ENCODE peak calls at places on chromosomes 4 and X, in ten cellular contexts. One of them, this sample, is unnamed.

GRCh38 chrX:106323357-106323756 is 155.3 kb downstream of the PWWP3B start:
- DNase-seq in AG04450: no peak
- DNase-seq in type B pancreatic cell: no peak
- DNase-seq in ELR: no peak
- DNase-seq in hypothalamus: no peak
- DNase-seq in GM20000: no peak
- DNase-seq in KBM-7: no peak
- DNase-seq in glutamatergic neuron: no peak
- DNase-seq in T-helper 9 cell: no peak
- DNase-seq in GM04503: no peak
- DNase-seq in this sample: no peak

GRCh38 chr4:158581161-158581560 is 59.5 kb downstream of the RXFP1 start:
- DNase-seq in GM20000: no peak
- DNase-seq in KBM-7: no peak
- DNase-seq in hypothalamus: no peak
- DNase-seq in T-helper 9 cell: no peak
- DNase-seq in AG04450: no peak
- DNase-seq in GM04503: no peak
- DNase-seq in glutamatergic neuron: no peak
- DNase-seq in ELR: no peak
- DNase-seq in type B pancreatic cell: no peak
- DNase-seq in this sample: no peak

GRCh38 chrX:136028383-136028984 is 43.2 kb downstream of the SLC9A6 start:
- DNase-seq in hypothalamus: no peak
- DNase-seq in KBM-7: peak; percentile 62
- DNase-seq in GM04503: peak; percentile 39
- DNase-seq in type B pancreatic cell: no peak
- DNase-seq in AG04450: no peak
- DNase-seq in ELR: peak; percentile 65
- DNase-seq in GM20000: peak; percentile 24
- DNase-seq in T-helper 9 cell: no peak
- DNase-seq in glutamatergic neuron: no peak
- DNase-seq in this sample: peak; percentile 43

GRCh38 chr4:79241846-79242245 is 84.0 kb downstream of the NAA11 start:
- DNase-seq in T-helper 9 cell: no peak
- DNase-seq in glutamatergic neuron: no peak
- DNase-seq in GM04503: peak; percentile 3
- DNase-seq in ELR: peak; percentile 43
- DNase-seq in type B pancreatic cell: no peak
- DNase-seq in AG04450: no peak
- DNase-seq in hypothalamus: no peak
- DNase-seq in KBM-7: peak; percentile 66
- DNase-seq in GM20000: no peak
- DNase-seq in this sample: no peak

GRCh38 chr4:53489279-53489889 is 101.9 kb downstream of the LNX1 start:
- DNase-seq in GM04503: no peak
- DNase-seq in glutamatergic neuron: no peak
- DNase-seq in KBM-7: no peak
- DNase-seq in ELR: peak; percentile 70
- DNase-seq in GM20000: no peak
- DNase-seq in AG04450: no peak
- DNase-seq in T-helper 9 cell: no peak
- DNase-seq in type B pancreatic cell: no peak
- DNase-seq in hypothalamus: no peak
- DNase-seq in this sample: no peak

GRCh38 chrX:150155396-150156048 is 207.6 kb upstream of the MAMLD1 start:
- DNase-seq in GM20000: no peak
- DNase-seq in ELR: peak; percentile 78
- DNase-seq in type B pancreatic cell: no peak
- DNase-seq in AG04450: peak; percentile 10
- DNase-seq in glutamatergic neuron: no peak
- DNase-seq in KBM-7: no peak
- DNase-seq in GM04503: no peak
- DNase-seq in hypothalamus: no peak
- DNase-seq in T-helper 9 cell: no peak
- DNase-seq in this sample: no peak

GRCh38 chr4:47367761-47368160 is 95.7 kb downstream of the COMMD8 start:
- DNase-seq in T-helper 9 cell: no peak
- DNase-seq in ELR: no peak
- DNase-seq in GM04503: no peak
- DNase-seq in AG04450: no peak
- DNase-seq in GM20000: no peak
- DNase-seq in KBM-7: no peak
- DNase-seq in glutamatergic neuron: no peak
- DNase-seq in hypothalamus: no peak
- DNase-seq in type B pancreatic cell: no peak
- DNase-seq in this sample: no peak

GRCh38 chr4:152771736-152772533 is 7.6 kb downstream of the TIGD4 start:
- DNase-seq in T-helper 9 cell: no peak
- DNase-seq in glutamatergic neuron: no peak
- DNase-seq in AG04450: no peak
- DNase-seq in type B pancreatic cell: no peak
- DNase-seq in GM04503: no peak
- DNase-seq in hypothalamus: no peak
- DNase-seq in ELR: no peak
- DNase-seq in KBM-7: peak; percentile 19
- DNase-seq in GM20000: peak; percentile 38
- DNase-seq in this sample: no peak

GRCh38 chr4:184472540-184473264 is 1.6 kb downstream of the IRF2 start:
- DNase-seq in GM04503: no peak
- DNase-seq in glutamatergic neuron: peak; percentile 81
- DNase-seq in ELR: peak; percentile 76
- DNase-seq in GM20000: peak; percentile 79
- DNase-seq in hypothalamus: peak; percentile 58
- DNase-seq in type B pancreatic cell: peak; percentile 81
- DNase-seq in KBM-7: peak; percentile 64
- DNase-seq in AG04450: no peak
- DNase-seq in T-helper 9 cell: peak; percentile 49
- DNase-seq in this sample: peak; percentile 81

GRCh38 chrX:97389761-97390192 is 506.1 kb downstream of the RPA4 start:
- DNase-seq in type B pancreatic cell: no peak
- DNase-seq in GM20000: no peak
- DNase-seq in GM04503: peak; percentile 29
- DNase-seq in KBM-7: no peak
- DNase-seq in ELR: peak; percentile 77
- DNase-seq in glutamatergic neuron: no peak
- DNase-seq in AG04450: peak; percentile 59
- DNase-seq in hypothalamus: no peak
- DNase-seq in T-helper 9 cell: no peak
- DNase-seq in this sample: no peak

GRCh38 chr4:173333658-173334084 is 487 bp downstream of the HMGB2 start:
- DNase-seq in ELR: peak; percentile 38
- DNase-seq in KBM-7: no peak
- DNase-seq in hypothalamus: peak; percentile 51
- DNase-seq in GM04503: no peak
- DNase-seq in GM20000: peak; percentile 47
- DNase-seq in T-helper 9 cell: peak; percentile 38
- DNase-seq in type B pancreatic cell: peak; percentile 70
- DNase-seq in AG04450: no peak
- DNase-seq in glutamatergic neuron: peak; percentile 53
- DNase-seq in this sample: peak; percentile 72

GRCh38 chr4:149631629-149632028 is 184.0 kb downstream of the IQCM start:
- DNase-seq in type B pancreatic cell: no peak
- DNase-seq in hypothalamus: no peak
- DNase-seq in glutamatergic neuron: no peak
- DNase-seq in AG04450: no peak
- DNase-seq in T-helper 9 cell: no peak
- DNase-seq in ELR: no peak
- DNase-seq in GM04503: no peak
- DNase-seq in KBM-7: no peak
- DNase-seq in GM20000: no peak
- DNase-seq in this sample: no peak

GRCh38 chr4:26084414-26084813 is 170.4 kb downstream of the SMIM20 start:
- DNase-seq in AG04450: no peak
- DNase-seq in GM20000: no peak
- DNase-seq in KBM-7: no peak
- DNase-seq in ELR: no peak
- DNase-seq in type B pancreatic cell: no peak
- DNase-seq in hypothalamus: no peak
- DNase-seq in GM04503: no peak
- DNase-seq in T-helper 9 cell: no peak
- DNase-seq in glutamatergic neuron: no peak
- DNase-seq in this sample: no peak

GRCh38 chrX:124467202-124467601 is 120.8 kb downstream of the SH2D1A start:
- DNase-seq in GM04503: no peak
- DNase-seq in ELR: no peak
- DNase-seq in AG04450: no peak
- DNase-seq in T-helper 9 cell: no peak
- DNase-seq in glutamatergic neuron: no peak
- DNase-seq in KBM-7: no peak
- DNase-seq in type B pancreatic cell: no peak
- DNase-seq in hypothalamus: no peak
- DNase-seq in GM20000: no peak
- DNase-seq in this sample: no peak

GRCh38 chr4:141643557-141643956 is 7.2 kb downstream of the IL15 start:
- DNase-seq in KBM-7: no peak
- DNase-seq in GM04503: peak; percentile 51
- DNase-seq in T-helper 9 cell: no peak
- DNase-seq in ELR: peak; percentile 92
- DNase-seq in glutamatergic neuron: no peak
- DNase-seq in GM20000: peak; percentile 25
- DNase-seq in type B pancreatic cell: no peak
- DNase-seq in hypothalamus: no peak
- DNase-seq in AG04450: no peak
- DNase-seq in this sample: no peak

GRCh38 chr4:178196751-178197150 is 754.5 kb upstream of the AGA start:
- DNase-seq in GM04503: no peak
- DNase-seq in T-helper 9 cell: no peak
- DNase-seq in hypothalamus: no peak
- DNase-seq in KBM-7: no peak
- DNase-seq in ELR: no peak
- DNase-seq in glutamatergic neuron: no peak
- DNase-seq in GM20000: no peak
- DNase-seq in type B pancreatic cell: no peak
- DNase-seq in AG04450: no peak
- DNase-seq in this sample: no peak

GRCh38 chrX:71147496-71148277 is 3.0 kb downstream of the NLGN3 start:
- DNase-seq in type B pancreatic cell: no peak
- DNase-seq in AG04450: no peak
- DNase-seq in glutamatergic neuron: no peak
- DNase-seq in GM20000: peak; percentile 17
- DNase-seq in KBM-7: no peak
- DNase-seq in T-helper 9 cell: no peak
- DNase-seq in GM04503: no peak
- DNase-seq in ELR: peak; percentile 8
- DNase-seq in hypothalamus: no peak
- DNase-seq in this sample: peak; percentile 3

GRCh38 chr4:17324431-17324830 is 187.5 kb downstream of the QDPR start:
- DNase-seq in ELR: peak; percentile 66
- DNase-seq in AG04450: peak; percentile 62
- DNase-seq in hypothalamus: no peak
- DNase-seq in GM20000: peak; percentile 33
- DNase-seq in GM04503: no peak
- DNase-seq in glutamatergic neuron: peak; percentile 19
- DNase-seq in KBM-7: peak; percentile 52
- DNase-seq in type B pancreatic cell: no peak
- DNase-seq in T-helper 9 cell: peak; percentile 24
- DNase-seq in this sample: peak; percentile 69

GRCh38 chr4:129806986-129807385 is 711.0 kb downstream of the C4orf33 start:
- DNase-seq in glutamatergic neuron: no peak
- DNase-seq in AG04450: no peak
- DNase-seq in T-helper 9 cell: no peak
- DNase-seq in ELR: no peak
- DNase-seq in GM20000: no peak
- DNase-seq in type B pancreatic cell: no peak
- DNase-seq in KBM-7: no peak
- DNase-seq in GM04503: no peak
- DNase-seq in hypothalamus: no peak
- DNase-seq in this sample: no peak

GRCh38 chr4:90718926-90719325 is 591.7 kb downstream of the CCSER1 start:
- DNase-seq in GM20000: no peak
- DNase-seq in AG04450: no peak
- DNase-seq in ELR: no peak
- DNase-seq in GM04503: no peak
- DNase-seq in hypothalamus: no peak
- DNase-seq in glutamatergic neuron: peak; percentile 15
- DNase-seq in KBM-7: no peak
- DNase-seq in type B pancreatic cell: no peak
- DNase-seq in T-helper 9 cell: no peak
- DNase-seq in this sample: no peak

GRCh38 chr4:141134051-141134450 is 782 bp upstream of the RNF150 start:
- DNase-seq in AG04450: no peak
- DNase-seq in glutamatergic neuron: no peak
- DNase-seq in hypothalamus: no peak
- DNase-seq in ELR: peak; percentile 27
- DNase-seq in type B pancreatic cell: no peak
- DNase-seq in T-helper 9 cell: no peak
- DNase-seq in GM04503: no peak
- DNase-seq in GM20000: no peak
- DNase-seq in KBM-7: no peak
- DNase-seq in this sample: no peak

GRCh38 chr4:136505020-136505419 is 1027.3 kb downstream of the PCDH18 start:
- DNase-seq in ELR: peak; percentile 61
- DNase-seq in glutamatergic neuron: no peak
- DNase-seq in GM04503: no peak
- DNase-seq in AG04450: no peak
- DNase-seq in T-helper 9 cell: no peak
- DNase-seq in hypothalamus: no peak
- DNase-seq in GM20000: no peak
- DNase-seq in type B pancreatic cell: no peak
- DNase-seq in KBM-7: no peak
- DNase-seq in this sample: no peak

GRCh38 chr4:185734930-185735329 is 77.1 kb downstream of the SORBS2 start:
- DNase-seq in GM04503: no peak
- DNase-seq in GM20000: no peak
- DNase-seq in hypothalamus: no peak
- DNase-seq in ELR: no peak
- DNase-seq in AG04450: no peak
- DNase-seq in glutamatergic neuron: no peak
- DNase-seq in type B pancreatic cell: no peak
- DNase-seq in T-helper 9 cell: no peak
- DNase-seq in KBM-7: no peak
- DNase-seq in this sample: no peak

GRCh38 chr4:6453688-6453990 is 18.8 kb downstream of the PPP2R2C start:
- DNase-seq in AG04450: no peak
- DNase-seq in type B pancreatic cell: no peak
- DNase-seq in KBM-7: no peak
- DNase-seq in GM04503: no peak
- DNase-seq in hypothalamus: no peak
- DNase-seq in T-helper 9 cell: no peak
- DNase-seq in GM20000: no peak
- DNase-seq in glutamatergic neuron: no peak
- DNase-seq in ELR: no peak
- DNase-seq in this sample: no peak

GRCh38 chrX:24298191-24298590 is 15.7 kb downstream of the SUPT20HL2 start:
- DNase-seq in type B pancreatic cell: no peak
- DNase-seq in T-helper 9 cell: no peak
- DNase-seq in ELR: peak; percentile 21
- DNase-seq in KBM-7: no peak
- DNase-seq in GM20000: no peak
- DNase-seq in GM04503: no peak
- DNase-seq in AG04450: no peak
- DNase-seq in glutamatergic neuron: no peak
- DNase-seq in hypothalamus: no peak
- DNase-seq in this sample: no peak

GRCh38 chr4:95193391-95194224 is 355.2 kb downstream of the UNC5C start:
- DNase-seq in GM04503: no peak
- DNase-seq in AG04450: no peak
- DNase-seq in GM20000: no peak
- DNase-seq in type B pancreatic cell: no peak
- DNase-seq in glutamatergic neuron: no peak
- DNase-seq in T-helper 9 cell: no peak
- DNase-seq in ELR: no peak
- DNase-seq in KBM-7: no peak
- DNase-seq in hypothalamus: no peak
- DNase-seq in this sample: peak; percentile 28

GRCh38 chr4:177271091-177271490 is 38.6 kb upstream of the NEIL3 start:
- DNase-seq in type B pancreatic cell: no peak
- DNase-seq in T-helper 9 cell: no peak
- DNase-seq in AG04450: no peak
- DNase-seq in glutamatergic neuron: no peak
- DNase-seq in GM04503: no peak
- DNase-seq in GM20000: no peak
- DNase-seq in KBM-7: no peak
- DNase-seq in ELR: no peak
- DNase-seq in hypothalamus: no peak
- DNase-seq in this sample: no peak

GRCh38 chr4:3364199-3364598 is 71.4 kb downstream of the RGS12 start:
- DNase-seq in T-helper 9 cell: no peak
- DNase-seq in hypothalamus: no peak
- DNase-seq in glutamatergic neuron: no peak
- DNase-seq in KBM-7: no peak
- DNase-seq in ELR: no peak
- DNase-seq in type B pancreatic cell: no peak
- DNase-seq in AG04450: no peak
- DNase-seq in GM20000: no peak
- DNase-seq in GM04503: no peak
- DNase-seq in this sample: no peak

This sample was measured in OCI-LY7.